ENCODE peak calls at places on chromosomes 3 and 15, in five cellular contexts. N is psoas muscle, Z is AG09319, E is choroid plexus epithelial cell, X is lower leg skin. U is an unnamed sample.

GRCh38 chr15:55394694-55395093 is 13.5 kb downstream of the CCPG1 start:
- DNase-seq in X (no peak), E (peak), Z (no peak), N (peak), U (no peak)

GRCh38 chr3:125146601-125147490 is 65.7 kb downstream of the SLC12A8 start:
- DNase-seq in X (no peak), N (no peak), Z (no peak), E (no peak), U (no peak)

GRCh38 chr3:14288168-14288788 is 109.7 kb downstream of the LSM3 start:
- DNase-seq in E (no peak), X (no peak), Z (no peak), N (no peak), U (no peak)

GRCh38 chr3:78516437-78516836 is 1251.4 kb downstream of the ROBO1 start:
- DNase-seq in Z (no peak), X (no peak), E (no peak), N (no peak), U (no peak)

GRCh38 chr15:55282284-55282833 is 7.3 kb downstream of the RAB27A start:
- DNase-seq in X (no peak), E (peak), N (no peak), Z (peak), U (no peak)

GRCh38 chr3:13578246-13578645 is 29.3 kb downstream of the FBLN2 start:
- DNase-seq in Z (no peak), N (no peak), X (no peak), E (no peak), U (no peak)

GRCh38 chr3:157327837-157328236 is 108.8 kb upstream of the PTX3 start:
- DNase-seq in Z (no peak), N (no peak), E (no peak), X (no peak), U (no peak)

GRCh38 chr3:182969277-182969676 is 11.1 kb downstream of the DCUN1D1 start:
- DNase-seq in N (no peak), X (no peak), E (peak), Z (no peak), U (no peak)

GRCh38 chr15:78012643-78013077 is 64.9 kb downstream of the TBC1D2B start:
- DNase-seq in N (no peak), E (peak), Z (no peak), X (no peak), U (no peak)

GRCh38 chr3:172524611-172525010 is 1.4 kb upstream of the TNFSF10 start:
- DNase-seq in N (no peak), X (no peak), E (peak), Z (no peak), U (no peak)

GRCh38 chr3:56366641-56366984 is 101.7 kb downstream of the ERC2 start:
- DNase-seq in E (no peak), X (no peak), Z (no peak), N (no peak), U (peak)

GRCh38 chr3:45593708-45594601 is 596 bp upstream of the LIMD1 start:
- DNase-seq in Z (peak), X (no peak), N (peak), E (peak), U (no peak)

DNA sequence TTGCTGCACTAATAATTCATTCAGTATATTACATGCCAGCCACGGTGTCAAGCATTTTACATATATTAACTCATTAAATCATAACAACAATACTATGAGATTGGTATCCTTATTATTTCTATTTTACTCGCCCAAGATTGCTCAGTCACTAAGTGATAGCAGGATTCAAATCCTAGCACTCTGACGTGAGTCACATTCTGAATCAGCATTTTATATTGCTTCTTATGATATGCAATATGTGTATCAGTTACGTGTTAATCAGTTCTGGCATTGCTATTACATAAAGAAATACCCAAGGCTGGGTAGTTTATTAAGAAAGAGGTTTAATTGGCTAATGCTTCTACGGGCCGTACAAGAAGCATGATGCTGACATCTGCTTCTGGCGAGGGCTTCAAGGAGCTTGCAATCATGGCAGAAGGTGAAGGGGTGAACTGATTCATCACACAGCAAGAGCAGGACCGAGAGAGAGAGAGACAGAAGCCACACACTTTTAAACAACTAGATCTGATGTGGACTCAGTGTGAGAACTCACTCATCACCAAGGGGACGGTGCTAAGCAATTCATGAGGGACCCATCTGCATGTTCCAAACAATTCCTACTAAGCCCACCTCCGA is 166.5 kb upstream of the TMCO5A start:
- DNase-seq in X (no peak), Z (no peak), N (no peak), E (peak), U (no peak)
- TF ChIP-seq CTCF in X (no peak), Z (no peak), N (no peak), E (no peak), U (no peak)

DNA sequence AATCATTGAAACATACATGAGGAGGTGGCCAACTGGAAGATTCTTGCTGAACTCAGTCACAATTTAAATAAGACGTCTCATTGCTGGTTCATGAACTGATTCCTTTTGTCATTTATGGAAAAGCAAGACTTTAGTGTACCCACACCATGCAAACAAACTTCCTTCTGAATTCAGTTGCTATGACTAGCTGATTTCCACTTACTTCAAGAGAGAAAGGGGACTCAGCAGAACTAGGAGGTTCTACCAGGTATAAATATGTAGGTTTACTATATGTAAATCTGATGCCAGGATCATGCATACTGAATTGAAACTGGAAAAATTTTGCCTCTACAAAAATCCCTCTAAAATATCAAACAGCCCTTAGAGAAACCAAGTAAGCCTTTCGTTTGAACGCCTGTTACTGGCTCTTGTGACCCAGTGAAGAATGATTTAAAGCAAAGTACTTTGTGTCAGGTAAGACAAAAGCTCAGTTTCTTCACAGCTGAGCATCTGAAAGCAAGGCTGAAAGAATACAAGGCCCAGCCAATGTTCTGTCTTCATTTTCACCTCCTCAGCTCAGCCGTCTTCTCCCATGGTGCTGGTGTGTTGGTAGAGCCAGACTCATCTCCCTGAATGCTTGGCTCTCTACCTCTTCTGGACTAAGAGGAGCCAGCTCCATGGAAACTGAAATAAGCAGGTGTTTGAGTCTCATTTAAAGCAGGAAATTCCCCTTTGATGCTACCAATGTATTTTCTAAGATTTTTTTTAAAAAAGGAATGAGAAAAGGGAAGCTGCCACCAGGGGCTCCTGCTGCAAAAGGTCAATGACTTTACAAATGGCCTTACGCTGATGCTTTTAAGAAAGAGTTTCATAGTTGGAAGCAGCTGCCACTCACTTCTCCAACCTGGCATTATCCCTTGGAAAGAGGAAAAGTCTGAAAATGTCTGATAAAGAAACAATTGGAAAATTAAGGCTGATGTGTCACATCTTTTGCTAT is 301.6 kb downstream of the EFHB start:
- DNase-seq in N (no peak), X (no peak), Z (no peak), E (no peak), U (no peak)
- TF ChIP-seq CTCF in N (no peak), X (no peak), Z (no peak), E (no peak), U (no peak)

GRCh38 chr3:149752051-149752787 is at the start of gene COMMD2:
- DNase-seq in X (peak), Z (peak), N (peak), E (peak), U (peak)
- TF ChIP-seq CTCF in X (no peak), Z (peak), N (peak), E (peak), U (peak)

GRCh38 chr3:188179006-188179966 is 25.3 kb downstream of the LPP start:
- DNase-seq in X (peak), Z (peak), E (peak), N (peak), U (no peak)
- TF ChIP-seq CTCF in X (no peak), Z (peak), E (peak), N (peak), U (no peak)

U was measured in retinal pigment epithelial cell.